ENCODE peak calls at places on chromosomes 6 and 20, in six cellular contexts. H is trophoblast cell; L is heart left ventricle; S is GM23338; K is heart right ventricle; O is CD8-positive, alpha-beta T cell. J is an unnamed sample.

GRCh38 chr20:45444050-45444449 is 25.5 kb upstream of the WFDC2 start:
- DNase-seq in H (no peak), L (no peak), S (no peak), K (no peak), O (peak; percentile 57), J (peak; percentile 73)

GRCh38 chr6:52371656-52372151 is 9.8 kb downstream of the PAQR8 start:
- DNase-seq in H (no peak), L (no peak), S (no peak), K (no peak), O (no peak), J (no peak)

GRCh38 chr6:167791036-167791779 is 35.5 kb upstream of the AFDN start:
- DNase-seq in H (peak; percentile 85), L (no peak), S (no peak), K (no peak), O (no peak), J (no peak)

GRCh38 chr6:130937942-130938604 is 110.9 kb downstream of the SMLR1 start:
- DNase-seq in H (no peak), L (no peak), S (no peak), K (no peak), O (no peak), J (no peak)

GRCh38 chr6:4316867-4317400 is 181.6 kb upstream of the ECI2 start:
- DNase-seq in H (peak; percentile 46), L (peak; percentile 65), S (no peak), K (peak; percentile 17), O (no peak), J (no peak)

GRCh38 chr20:7843613-7844012 is 96.6 kb downstream of the HAO1 start:
- DNase-seq in H (no peak), L (no peak), S (no peak), K (no peak), O (no peak), J (no peak)

GRCh38 chr6:32666420-32667300 is at the start of gene HLA-DQB1:
- DNase-seq in H (peak; percentile 52), L (no peak), S (peak; percentile 80), K (no peak), O (peak; percentile 71), J (peak; percentile 77)

GRCh38 chr20:54017846-54018245 is 52.5 kb downstream of the BCAS1 start:
- DNase-seq in H (peak; percentile 8), L (no peak), S (no peak), K (no peak), O (no peak), J (no peak)

GRCh38 chr20:25859649-25860530 is 163.2 kb upstream of the ZNF337 start:
- DNase-seq in H (peak; percentile 84), L (peak; percentile 76), S (peak; percentile 54), K (peak; percentile 89), O (peak; percentile 73), J (peak; percentile 74)

GRCh38 chr6:71091167-71091566 is 134.3 kb upstream of the B3GAT2 start:
- DNase-seq in H (peak; percentile 6), L (no peak), S (no peak), K (no peak), O (no peak), J (no peak)

GRCh38 chr6:43699564-43700186 is 12.1 kb upstream of the MRPS18A start:
- DNase-seq in H (no peak), L (no peak), S (no peak), K (no peak), O (no peak), J (no peak)

GRCh38 chr6:113697642-113698410 is 159.3 kb upstream of the MARCKS start:
- DNase-seq in H (no peak), L (no peak), S (no peak), K (no peak), O (no peak), J (no peak)

GRCh38 chr6:88588938-88589337 is 374.5 kb downstream of the RNGTT start:
- DNase-seq in H (no peak), L (no peak), S (no peak), K (no peak), O (no peak), J (no peak)

GRCh38 chr6:33856655-33857054 is 52.9 kb upstream of the MLN start:
- DNase-seq in H (no peak), L (no peak), S (no peak), K (no peak), O (peak; percentile 87), J (peak; percentile 91)

GRCh38 chr20:50267866-50268219 is 77.2 kb downstream of the CEBPB start:
- DNase-seq in H (no peak), L (no peak), S (no peak), K (no peak), O (no peak), J (no peak)

GRCh38 chr6:144776031-144776819 is 491.1 kb downstream of the UTRN start:
- DNase-seq in H (no peak), L (no peak), S (no peak), K (no peak), O (no peak), J (no peak)

GRCh38 chr6:89786970-89787369 is 32.6 kb downstream of the MDN1 start:
- DNase-seq in H (no peak), L (no peak), S (no peak), K (no peak), O (no peak), J (no peak)

GRCh38 chr6:41167173-41167963 is 4.5 kb upstream of the TREM2 start:
- DNase-seq in H (peak; percentile 11), L (no peak), S (peak; percentile 69), K (no peak), O (no peak), J (no peak)

GRCh38 chr6:78611097-78611625 is 256.2 kb upstream of the IRAK1BP1 start:
- DNase-seq in H (no peak), L (no peak), S (peak; percentile 11), K (no peak), O (no peak), J (no peak)

GRCh38 chr20:25538838-25539665 is 46.3 kb downstream of the NINL start:
- DNase-seq in H (no peak), L (no peak), S (no peak), K (no peak), O (no peak), J (no peak)

GRCh38 chr20:2109425-2110210 is 8.0 kb downstream of the STK35 start:
- DNase-seq in H (no peak), L (peak; percentile 69), S (no peak), K (peak; percentile 67), O (peak; percentile 45), J (peak; percentile 57)

GRCh38 chr6:25341923-25342619 is 62.9 kb downstream of the CARMIL1 start:
- DNase-seq in H (no peak), L (no peak), S (peak; percentile 81), K (no peak), O (no peak), J (no peak)

DNA sequence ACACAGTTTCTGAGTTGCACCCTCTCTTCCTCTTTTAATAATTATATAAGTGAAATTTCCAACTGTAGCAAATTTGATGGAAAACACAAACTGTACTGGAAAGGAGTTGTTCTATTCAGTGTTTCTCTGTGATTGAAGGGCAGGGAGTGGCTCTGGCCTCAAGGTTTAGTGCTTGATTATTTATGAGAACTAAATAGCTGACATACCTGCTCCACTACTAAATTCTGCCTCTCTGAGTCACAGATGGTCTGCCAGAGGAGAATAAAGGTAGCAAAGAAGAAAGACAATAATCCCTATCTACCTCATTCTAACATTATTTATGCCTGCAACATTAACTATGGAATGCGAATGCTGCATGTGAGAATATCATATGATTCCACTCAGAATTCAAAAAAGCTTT is 9.3 kb downstream of the BMP5 start:
- DNase-seq in H (peak; percentile 43), L (no peak), S (no peak), K (no peak), O (no peak), J (no peak)
- H3K27ac ChIP-seq in H (no peak overlapping the region), L (no peak overlapping the region), S (no peak overlapping the region), K (no peak overlapping the region), O (no peak overlapping the region), J (no peak overlapping the region)

GRCh38 chr6:133899556-133899955 is 10.6 kb downstream of the TCF21 start:
- DNase-seq in H (no peak), L (no peak), S (no peak), K (no peak), O (no peak), J (no peak)
- H3K27me3 ChIP-seq in H (peaks cover 26% of the 10 kb centered on the region), L (peaks cover 8% of the 10 kb centered on the region), S (peaks cover 47% of the 10 kb centered on the region), K (peaks cover 66% of the 10 kb centered on the region), O (peaks cover 16% of the 10 kb centered on the region), J (peaks cover 31% of the 10 kb centered on the region)

DNA sequence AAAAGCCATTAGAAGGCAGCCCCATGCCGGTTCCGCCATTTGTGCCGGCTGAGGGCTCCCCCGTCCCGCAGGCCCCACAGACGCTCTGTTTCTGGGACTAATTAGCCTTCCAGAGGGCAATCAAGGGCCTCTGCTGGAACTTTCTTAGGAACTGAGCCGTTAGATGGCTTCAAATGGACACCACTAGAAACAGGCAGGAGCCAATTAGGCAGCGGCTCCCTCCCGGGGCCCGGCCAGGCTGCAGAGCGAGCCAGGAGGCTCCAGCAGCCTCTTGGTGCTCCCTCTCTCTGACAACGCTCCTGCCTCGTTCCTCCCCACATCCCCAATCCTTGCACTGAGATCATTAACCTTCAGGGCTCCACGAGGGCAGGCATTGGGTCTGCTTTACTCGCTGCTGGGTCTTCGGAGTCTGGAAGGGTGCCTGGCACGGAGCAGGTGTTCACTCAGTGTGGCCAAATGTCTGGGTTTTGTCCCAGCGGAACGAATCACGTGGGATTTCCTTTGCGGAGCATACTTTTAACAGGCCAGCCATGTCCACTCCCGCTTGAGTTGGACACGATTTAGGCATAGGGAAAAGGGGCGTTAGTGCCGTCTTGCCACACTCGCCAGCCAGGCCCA is 98.3 kb downstream of the TMEM242 start:
- DNase-seq in H (no peak), L (no peak), S (no peak), K (no peak), O (no peak), J (no peak)
- H3K4me3 ChIP-seq in H (no peak overlapping the region), L (no peak overlapping the region), S (no peak overlapping the region), K (no peak overlapping the region), O (no peak overlapping the region), J (no peak overlapping the region)

GRCh38 chr20:64244870-64245603 is 10.5 kb upstream of the PCMTD2 start:
- DNase-seq in H (no peak), L (no peak), S (no peak), K (no peak), O (peak; percentile 44), J (no peak)

GRCh38 chr20:64247312-64247627 is 8.3 kb upstream of the PCMTD2 start:
- DNase-seq in H (no peak), L (no peak), S (no peak), K (no peak), O (peak; percentile 43), J (no peak)

GRCh38 chr20:64245746-64246595 is 9.6 kb upstream of the PCMTD2 start:
- DNase-seq in H (no peak), L (no peak), S (no peak), K (no peak), O (peak; percentile 25), J (no peak)

GRCh38 chr20:64247970-64248841 is 7.3 kb upstream of the PCMTD2 start:
- DNase-seq in H (no peak), L (no peak), S (no peak), K (no peak), O (peak; percentile 45), J (no peak)

DNA sequence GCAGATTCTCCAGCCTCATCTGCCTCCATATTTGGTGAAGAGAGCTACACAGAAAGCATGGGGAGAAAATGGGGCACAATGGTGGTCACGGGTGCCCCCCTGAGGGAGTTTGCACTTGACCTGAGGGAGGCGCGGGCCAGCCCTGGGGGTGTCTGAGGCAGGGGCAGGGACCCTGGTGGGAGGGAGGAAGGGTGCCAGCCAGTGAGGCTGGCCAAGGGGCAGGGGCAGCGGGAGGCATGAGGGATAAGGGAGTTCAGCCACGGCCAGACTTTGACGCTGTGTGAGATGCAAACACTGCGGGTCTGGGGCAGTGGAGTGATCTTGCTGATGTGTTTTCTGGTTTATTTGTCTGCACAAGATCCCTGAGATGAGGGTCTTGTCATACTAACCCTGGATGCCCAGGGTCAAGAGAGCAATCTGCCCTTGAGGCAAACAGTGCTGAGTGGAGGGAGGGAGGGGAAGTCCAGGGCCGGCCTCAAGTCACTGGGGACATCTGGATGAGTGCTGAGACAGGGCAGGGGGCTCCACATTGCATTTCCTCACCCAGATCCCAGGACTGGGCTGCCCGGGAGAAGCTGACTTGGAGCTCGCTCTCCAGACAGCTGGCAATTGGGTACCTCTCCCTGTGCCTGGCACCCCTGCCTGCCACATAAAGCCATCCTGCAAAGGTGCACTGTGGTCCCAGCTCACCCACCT is 8.8 kb upstream of the PCMTD2 start:
- DNase-seq in H (no peak), L (no peak), S (no peak), K (no peak), O (peak; percentile 32), J (no peak)
- H3K27ac ChIP-seq in H (no peak overlapping the region), L (no peak overlapping the region), S (no peak overlapping the region), K (no peak overlapping the region), O (no peak overlapping the region), J (no peak overlapping the region)